ENCODE peak calls at places on chromosomes 1 and 21, in four cellular contexts. S is stomach; C is CD8-positive, alpha-beta T cell; O is CD4-positive, alpha-beta memory T cell. G is an unnamed sample.

GRCh38 chr1:65079941-65080340 is 68.1 kb upstream of the AK4 start:
- DNase-seq in S (no peak), C (no peak), O (no peak), G (no peak)

GRCh38 chr1:14120895-14121294 is 420.9 kb downstream of the PRDM2 start:
- DNase-seq in S (no peak), C (no peak), O (no peak), G (no peak)

GRCh38 chr1:221837886-221838285 is 96.0 kb upstream of the DUSP10 start:
- DNase-seq in S (no peak), C (peak), O (no peak), G (no peak)

GRCh38 chr1:228745497-228745896 is 10.2 kb downstream of the RHOU start:
- DNase-seq in S (no peak), C (no peak), O (no peak), G (no peak)

GRCh38 chr1:14954210-14954609 is 199.3 kb upstream of the TMEM51 start:
- DNase-seq in S (no peak), C (no peak), O (no peak), G (no peak)

GRCh38 chr21:40964691-40965090 is 117.7 kb upstream of the DSCAM start:
- DNase-seq in S (no peak), C (no peak), O (no peak), G (no peak)

GRCh38 chr1:80594013-80594412 is 1206.7 kb upstream of the ADGRL2 start:
- DNase-seq in S (no peak), C (no peak), O (no peak), G (peak)

GRCh38 chr1:23624440-23624839 is 65.1 kb upstream of the ID3 start:
- DNase-seq in S (no peak), C (peak), O (no peak), G (no peak)

GRCh38 chr21:38769253-38769780 is 36.4 kb upstream of the ETS2 start:
- DNase-seq in S (no peak), C (no peak), O (no peak), G (no peak)

GRCh38 chr1:233261206-233261605 is 34.3 kb downstream of the PCNX2 start:
- DNase-seq in S (no peak), C (no peak), O (no peak), G (no peak)

GRCh38 chr21:26732442-26733221 is 112.6 kb downstream of the ADAMTS1 start:
- DNase-seq in S (peak), C (no peak), O (no peak), G (peak)

GRCh38 chr21:28579986-28580550 is 412.6 kb downstream of the LTN1 start:
- DNase-seq in S (no peak), C (no peak), O (no peak), G (no peak)

GRCh38 chr1:199335496-199335895 is 692.0 kb upstream of the NR5A2 start:
- DNase-seq in S (no peak), C (no peak), O (no peak), G (no peak)

GRCh38 chr1:199338760-199339159 is 688.8 kb upstream of the NR5A2 start:
- DNase-seq in S (no peak), C (no peak), O (no peak), G (no peak)

GRCh38 chr1:199333180-199333579 is 694.3 kb upstream of the NR5A2 start:
- DNase-seq in S (no peak), C (no peak), O (no peak), G (no peak)

GRCh38 chr1:199336745-199337640 is 690.5 kb upstream of the NR5A2 start:
- DNase-seq in S (no peak), C (no peak), O (no peak), G (no peak)
- H3K4me3 ChIP-seq in S (no peak), C (no peak), O (no peak), G (no peak)

GRCh38 chr1:6359568-6360496 is 33.7 kb downstream of the ACOT7 start:
- DNase-seq in S (peak), C (peak), O (peak), G (no peak)
- H3K4me3 ChIP-seq in S (peak), C (peak), O (peak), G (no peak)

GRCh38 chr1:214287884-214288283 is 6.9 kb downstream of the SMYD2 start:
- DNase-seq in S (no peak), C (no peak), O (no peak), G (no peak)

GRCh38 chr1:214289574-214290272 is 8.8 kb downstream of the SMYD2 start:
- DNase-seq in S (no peak), C (no peak), O (no peak), G (no peak)

GRCh38 chr1:214282696-214283225 is 1.8 kb downstream of the SMYD2 start:
- DNase-seq in S (no peak), C (no peak), O (no peak), G (no peak)

GRCh38 chr1:214281902-214282695 is 1.1 kb downstream of the SMYD2 start:
- DNase-seq in S (peak), C (no peak), O (no peak), G (no peak)

GRCh38 chr1:214285622-214286440 is 4.9 kb downstream of the SMYD2 start:
- DNase-seq in S (no peak), C (no peak), O (no peak), G (no peak)
- H3K4me3 ChIP-seq in S (no peak), C (no peak), O (no peak), G (no peak)

GRCh38 chr1:230126529-230127104 is 59.6 kb downstream of the GALNT2 start:
- DNase-seq in S (no peak), C (no peak), O (no peak), G (no peak)
- H3K4me3 ChIP-seq in S (no peak), C (no peak), O (no peak), G (no peak)

GRCh38 chr1:147341246-147341645 is 98.8 kb downstream of the CHD1L start:
- DNase-seq in S (no peak), C (no peak), O (no peak), G (no peak)
- H3K4me3 ChIP-seq in S (no peak), C (no peak), O (no peak), G (no peak)

GRCh38 chr21:45578811-45579381 is 36.7 kb upstream of the SLC19A1 start:
- DNase-seq in S (peak), C (no peak), O (no peak), G (no peak)

GRCh38 chr21:45575304-45575992 is 33.2 kb upstream of the SLC19A1 start:
- DNase-seq in S (no peak), C (no peak), O (no peak), G (no peak)

GRCh38 chr21:45575993-45576837 is 34.0 kb upstream of the SLC19A1 start:
- DNase-seq in S (no peak), C (no peak), O (no peak), G (no peak)

GRCh38 chr21:45577806-45578801 is 35.9 kb upstream of the SLC19A1 start:
- DNase-seq in S (peak), C (no peak), O (no peak), G (peak)

GRCh38 chr21:45576838-45577737 is 34.8 kb upstream of the SLC19A1 start:
- DNase-seq in S (no peak), C (no peak), O (no peak), G (no peak)
- H3K4me3 ChIP-seq in S (no peak), C (no peak), O (no peak), G (no peak)

DNA sequence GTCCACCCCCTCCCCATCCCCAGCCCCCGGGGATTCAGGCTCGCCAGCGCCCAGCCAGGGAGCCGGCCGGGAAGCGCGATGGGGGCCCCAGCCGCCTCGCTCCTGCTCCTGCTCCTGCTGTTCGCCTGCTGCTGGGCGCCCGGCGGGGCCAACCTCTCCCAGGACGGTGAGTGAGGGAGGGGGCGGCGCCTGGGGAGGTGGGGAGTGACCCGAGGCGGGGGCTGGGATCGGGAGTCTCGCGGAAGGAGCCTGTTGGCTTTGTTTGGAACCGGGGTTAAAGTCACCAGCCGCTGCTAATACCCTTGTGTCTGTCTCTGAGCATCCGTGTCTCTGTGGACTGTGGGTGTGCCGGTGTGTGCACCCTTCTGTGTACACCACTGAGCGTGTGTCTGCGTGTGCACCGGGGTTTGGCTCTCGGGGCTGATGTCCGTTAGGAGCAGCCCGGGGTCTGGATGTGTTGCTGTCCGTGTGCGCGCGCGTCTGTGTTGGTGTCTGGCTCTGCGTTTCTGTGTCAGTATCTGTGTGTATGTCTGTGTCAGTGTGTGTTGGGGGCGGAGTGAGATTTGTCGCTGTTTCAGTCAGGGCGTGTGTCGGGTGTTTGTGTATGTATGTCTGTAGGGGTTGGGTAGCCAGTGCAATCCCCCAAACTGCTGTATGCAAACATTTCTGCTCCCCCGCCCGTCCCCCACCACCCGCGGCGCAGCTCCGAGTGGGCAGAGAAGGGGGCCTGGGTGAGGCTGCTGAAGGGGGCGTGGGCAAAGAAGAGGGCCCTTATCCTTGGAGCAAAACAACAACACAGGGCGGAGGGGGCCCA is 480 bp downstream of the CADM3 start:
- DNase-seq in S (no peak), C (no peak), O (no peak), G (no peak)
- H3K4me3 ChIP-seq in S (peak), C (no peak), O (no peak), G (no peak)

GRCh38 chr1:247905899-247906503 is 10.6 kb downstream of the OR2W3 start:
- DNase-seq in S (no peak), C (no peak), O (no peak), G (no peak)

GRCh38 chr1:247905181-247905580 is 9.8 kb downstream of the OR2W3 start:
- DNase-seq in S (no peak), C (no peak), O (no peak), G (no peak)

GRCh38 chr1:247908761-247909160 is 11.3 kb upstream of the OR2T8 start:
- DNase-seq in S (no peak), C (no peak), O (no peak), G (no peak)

GRCh38 chr1:247904122-247904521 is 8.7 kb downstream of the OR2W3 start:
- DNase-seq in S (no peak), C (no peak), O (no peak), G (no peak)

GRCh38 chr1:247906504-247907047 is 11.2 kb downstream of the OR2W3 start:
- DNase-seq in S (no peak), C (no peak), O (peak), G (no peak)
- H3K4me3 ChIP-seq in S (peak), C (peak), O (peak), G (no peak)

GRCh38 chr1:204972461-204972860 is 70.6 kb upstream of the CNTN2 start:
- DNase-seq in S (no peak), C (no peak), O (no peak), G (no peak)
- H3K4me3 ChIP-seq in S (no peak), C (no peak), O (no peak), G (no peak)

DNA sequence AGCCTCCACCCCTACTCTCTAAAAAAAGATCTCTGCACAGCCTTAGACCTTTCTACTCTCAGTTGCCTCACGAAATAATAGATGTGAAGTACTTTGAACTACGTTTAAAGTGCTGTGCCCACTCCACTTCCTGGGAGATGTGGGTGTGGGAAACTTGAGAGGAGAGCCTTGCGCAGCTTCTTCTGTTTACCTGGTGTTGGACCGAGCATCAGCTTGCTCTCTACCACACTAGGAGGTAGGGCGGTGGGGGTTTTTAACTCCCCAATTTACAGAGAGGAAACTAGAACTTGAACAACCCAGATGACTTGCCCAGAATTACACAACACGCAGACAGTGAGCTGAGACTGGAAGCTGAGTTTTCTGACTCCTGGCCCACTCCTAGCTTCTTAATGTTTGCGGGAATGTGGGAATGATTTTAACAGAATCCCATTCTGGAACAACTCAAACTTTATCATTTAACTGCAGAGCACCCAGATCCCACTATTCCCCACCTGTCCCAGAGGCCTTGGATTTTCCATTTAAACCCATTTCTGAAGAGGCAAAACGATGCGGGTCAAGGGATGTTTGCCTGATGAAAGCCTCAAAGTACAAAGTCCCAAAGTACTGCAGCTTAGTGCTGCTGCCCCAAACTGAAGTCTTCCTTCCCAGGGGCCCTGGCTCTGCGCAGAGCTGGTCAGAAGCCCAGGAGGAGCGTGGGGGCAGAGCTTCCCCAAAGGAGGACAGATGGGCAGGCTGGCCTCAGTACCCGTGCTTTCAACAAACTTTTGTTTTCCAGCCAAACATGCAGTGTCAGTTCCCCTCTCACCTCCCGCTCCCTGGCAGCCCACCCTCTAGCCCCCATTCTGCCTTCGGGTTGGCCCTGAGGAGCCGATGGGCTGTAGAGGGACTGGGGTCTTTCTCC is 19.0 kb downstream of the BTG2 start:
- DNase-seq in S (no peak), C (peak), O (peak), G (no peak)
- H3K4me3 ChIP-seq in S (no peak), C (peak), O (peak), G (no peak)

G was measured in LNCaP clone FGC.